ENCODE peak calls at places on chromosome 11, in ten cellular contexts. One of them, this sample, is unnamed. For H3K4me1, the result is how much of the 10 kb centered on the place peaks cover.

GRCh38 chr11:69923196-69923595 is 104.0 kb upstream of the FGF3 start:
- DNase-seq in MM.1S: no peak
- DNase-seq in ovary: no peak
- DNase-seq in psoas muscle: peak
- DNase-seq in lung: no peak
- DNase-seq in GM23248: no peak
- DNase-seq in A549: no peak
- DNase-seq in left ventricle myocardium inferior: no peak
- DNase-seq in body of pancreas: no peak
- DNase-seq in RWPE2: no peak
- DNase-seq in this sample: no peak

GRCh38 chr11:106917973-106918372 is 100.3 kb downstream of the GUCY1A2 start:
- DNase-seq in GM23248: peak
- DNase-seq in left ventricle myocardium inferior: no peak
- DNase-seq in lung: no peak
- DNase-seq in RWPE2: no peak
- DNase-seq in MM.1S: peak
- DNase-seq in psoas muscle: no peak
- DNase-seq in ovary: no peak
- DNase-seq in A549: no peak
- DNase-seq in body of pancreas: peak
- DNase-seq in this sample: peak

GRCh38 chr11:29937526-29937925 is 79.3 kb downstream of the KCNA4 start:
- DNase-seq in RWPE2: no peak
- DNase-seq in ovary: no peak
- DNase-seq in A549: no peak
- DNase-seq in GM23248: no peak
- DNase-seq in left ventricle myocardium inferior: no peak
- DNase-seq in psoas muscle: no peak
- DNase-seq in MM.1S: peak
- DNase-seq in body of pancreas: no peak
- DNase-seq in lung: no peak
- DNase-seq in this sample: no peak

GRCh38 chr11:18075444-18075843 is 29.4 kb upstream of the TPH1 start:
- DNase-seq in MM.1S: no peak
- DNase-seq in A549: no peak
- DNase-seq in GM23248: no peak
- DNase-seq in lung: no peak
- DNase-seq in psoas muscle: no peak
- DNase-seq in ovary: no peak
- DNase-seq in RWPE2: no peak
- DNase-seq in body of pancreas: no peak
- DNase-seq in left ventricle myocardium inferior: no peak
- DNase-seq in this sample: no peak

GRCh38 chr11:58222730-58223129 is 6.0 kb downstream of the OR10Q1 start:
- DNase-seq in body of pancreas: no peak
- DNase-seq in ovary: no peak
- DNase-seq in lung: no peak
- DNase-seq in RWPE2: no peak
- DNase-seq in left ventricle myocardium inferior: no peak
- DNase-seq in MM.1S: no peak
- DNase-seq in psoas muscle: no peak
- DNase-seq in A549: no peak
- DNase-seq in GM23248: peak
- DNase-seq in this sample: no peak

GRCh38 chr11:19552100-19552499 is 160.5 kb upstream of the NAV2 start:
- DNase-seq in RWPE2: no peak
- DNase-seq in A549: no peak
- DNase-seq in ovary: no peak
- DNase-seq in left ventricle myocardium inferior: no peak
- DNase-seq in lung: no peak
- DNase-seq in MM.1S: no peak
- DNase-seq in GM23248: no peak
- DNase-seq in psoas muscle: no peak
- DNase-seq in body of pancreas: no peak
- DNase-seq in this sample: no peak

GRCh38 chr11:114315749-114316368 is 19.7 kb downstream of the NNMT start:
- DNase-seq in RWPE2: no peak
- DNase-seq in MM.1S: no peak
- DNase-seq in lung: peak
- DNase-seq in left ventricle myocardium inferior: no peak
- DNase-seq in GM23248: peak
- DNase-seq in psoas muscle: no peak
- DNase-seq in body of pancreas: peak
- DNase-seq in A549: peak
- DNase-seq in ovary: no peak
- DNase-seq in this sample: no peak

GRCh38 chr11:76835928-76836612 is 24.6 kb upstream of the ACER3 start:
- DNase-seq in RWPE2: no peak
- DNase-seq in MM.1S: no peak
- DNase-seq in psoas muscle: no peak
- DNase-seq in left ventricle myocardium inferior: peak
- DNase-seq in GM23248: peak
- DNase-seq in lung: peak
- DNase-seq in body of pancreas: peak
- DNase-seq in A549: peak
- DNase-seq in ovary: no peak
- DNase-seq in this sample: peak

GRCh38 chr11:65719887-65720236 is 736 bp downstream of the RNASEH2C start:
- DNase-seq in MM.1S: peak
- DNase-seq in RWPE2: no peak
- DNase-seq in ovary: peak
- DNase-seq in A549: no peak
- DNase-seq in psoas muscle: no peak
- DNase-seq in GM23248: peak
- DNase-seq in body of pancreas: no peak
- DNase-seq in lung: no peak
- DNase-seq in left ventricle myocardium inferior: no peak
- DNase-seq in this sample: no peak

GRCh38 chr11:2816517-2816916 is 69.1 kb downstream of the CDKN1C start:
- DNase-seq in lung: no peak
- DNase-seq in A549: no peak
- DNase-seq in psoas muscle: peak
- DNase-seq in MM.1S: no peak
- DNase-seq in GM23248: no peak
- DNase-seq in RWPE2: no peak
- DNase-seq in ovary: no peak
- DNase-seq in body of pancreas: no peak
- DNase-seq in left ventricle myocardium inferior: no peak
- DNase-seq in this sample: no peak

GRCh38 chr11:102318469-102318868 is 1.2 kb downstream of the BIRC3 start:
- DNase-seq in GM23248: peak
- DNase-seq in MM.1S: peak
- DNase-seq in psoas muscle: no peak
- DNase-seq in lung: no peak
- DNase-seq in body of pancreas: no peak
- DNase-seq in left ventricle myocardium inferior: no peak
- DNase-seq in RWPE2: no peak
- DNase-seq in ovary: no peak
- DNase-seq in A549: peak
- DNase-seq in this sample: peak

GRCh38 chr11:102320166-102320565 is 2.9 kb downstream of the BIRC3 start:
- DNase-seq in A549: no peak
- DNase-seq in GM23248: no peak
- DNase-seq in body of pancreas: no peak
- DNase-seq in left ventricle myocardium inferior: no peak
- DNase-seq in RWPE2: no peak
- DNase-seq in ovary: no peak
- DNase-seq in lung: no peak
- DNase-seq in MM.1S: no peak
- DNase-seq in psoas muscle: no peak
- DNase-seq in this sample: no peak

GRCh38 chr11:102317768-102318103 is 452 bp downstream of the BIRC3 start:
- DNase-seq in ovary: no peak
- DNase-seq in psoas muscle: no peak
- DNase-seq in body of pancreas: no peak
- DNase-seq in A549: no peak
- DNase-seq in lung: no peak
- DNase-seq in RWPE2: no peak
- DNase-seq in GM23248: no peak
- DNase-seq in MM.1S: no peak
- DNase-seq in left ventricle myocardium inferior: no peak
- DNase-seq in this sample: no peak

GRCh38 chr11:102320679-102321078 is 3.4 kb downstream of the BIRC3 start:
- DNase-seq in body of pancreas: no peak
- DNase-seq in GM23248: no peak
- DNase-seq in left ventricle myocardium inferior: no peak
- DNase-seq in MM.1S: no peak
- DNase-seq in lung: no peak
- DNase-seq in RWPE2: no peak
- DNase-seq in ovary: no peak
- DNase-seq in A549: no peak
- DNase-seq in psoas muscle: no peak
- DNase-seq in this sample: peak

DNA sequence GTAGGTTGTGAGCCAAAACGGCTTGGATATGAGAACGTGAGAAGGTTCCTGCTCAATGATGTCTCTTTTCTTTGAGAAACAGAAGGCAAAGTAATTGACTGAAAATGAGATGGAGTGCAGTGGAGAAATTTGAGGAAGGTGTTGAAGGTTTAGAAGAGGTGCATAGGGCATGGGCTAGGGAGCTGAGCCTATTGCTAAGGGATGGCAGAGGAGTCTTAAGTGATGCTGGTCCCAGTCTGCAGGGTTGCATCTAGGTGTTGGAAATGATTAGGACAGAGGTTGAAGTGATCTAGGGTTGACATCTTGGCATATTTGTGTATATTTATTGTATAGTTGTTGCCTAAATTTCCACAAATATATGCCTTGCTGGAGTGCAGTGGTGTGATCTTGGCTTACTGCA is 2.3 kb downstream of the BIRC3 start:
- DNase-seq in psoas muscle: no peak
- DNase-seq in lung: no peak
- DNase-seq in ovary: no peak
- DNase-seq in GM23248: no peak
- DNase-seq in body of pancreas: no peak
- DNase-seq in MM.1S: no peak
- DNase-seq in left ventricle myocardium inferior: no peak
- DNase-seq in RWPE2: no peak
- DNase-seq in A549: no peak
- DNase-seq in this sample: no peak
- H3K27ac ChIP-seq in psoas muscle: no peak
- H3K27ac ChIP-seq in lung: no peak
- H3K27ac ChIP-seq in ovary: no peak
- H3K27ac ChIP-seq in GM23248: no peak
- H3K27ac ChIP-seq in body of pancreas: no peak
- H3K27ac ChIP-seq in MM.1S: peak
- H3K27ac ChIP-seq in left ventricle myocardium inferior: peak
- H3K27ac ChIP-seq in RWPE2: peak
- H3K27ac ChIP-seq in A549: peak
- H3K27ac ChIP-seq in this sample: no peak

DNA sequence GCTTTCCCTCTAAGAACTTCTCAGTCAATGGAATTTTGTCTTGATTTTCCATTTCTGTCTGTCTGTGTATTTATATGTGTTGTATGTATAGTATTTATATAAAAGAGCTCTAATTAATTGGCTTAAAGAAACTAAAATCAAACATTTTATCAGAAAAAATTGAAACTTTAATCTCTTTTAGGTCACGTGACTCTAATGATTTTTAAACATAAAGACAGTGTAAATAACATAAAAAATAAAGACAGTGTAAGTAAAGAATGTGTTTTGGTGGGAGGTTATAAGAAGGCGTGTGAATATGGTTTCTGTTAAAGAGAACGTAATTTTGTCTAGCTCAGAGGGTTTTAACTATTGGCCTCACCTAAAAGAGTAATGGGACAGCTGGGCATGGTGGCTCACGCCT is 2.4 kb downstream of the JAML start:
- DNase-seq in A549: no peak
- DNase-seq in ovary: no peak
- DNase-seq in left ventricle myocardium inferior: no peak
- DNase-seq in body of pancreas: no peak
- DNase-seq in GM23248: no peak
- DNase-seq in RWPE2: no peak
- DNase-seq in lung: no peak
- DNase-seq in psoas muscle: no peak
- DNase-seq in MM.1S: no peak
- DNase-seq in this sample: no peak
- H3K4me1 ChIP-seq in A549: under half
- H3K4me1 ChIP-seq in ovary: under half
- H3K4me1 ChIP-seq in left ventricle myocardium inferior: under half
- H3K4me1 ChIP-seq in body of pancreas: under half
- H3K4me1 ChIP-seq in GM23248: under half
- H3K4me1 ChIP-seq in RWPE2: under half
- H3K4me1 ChIP-seq in lung: under half
- H3K4me1 ChIP-seq in psoas muscle: under half
- H3K4me1 ChIP-seq in MM.1S: under half
- H3K4me1 ChIP-seq in this sample: under half

DNA sequence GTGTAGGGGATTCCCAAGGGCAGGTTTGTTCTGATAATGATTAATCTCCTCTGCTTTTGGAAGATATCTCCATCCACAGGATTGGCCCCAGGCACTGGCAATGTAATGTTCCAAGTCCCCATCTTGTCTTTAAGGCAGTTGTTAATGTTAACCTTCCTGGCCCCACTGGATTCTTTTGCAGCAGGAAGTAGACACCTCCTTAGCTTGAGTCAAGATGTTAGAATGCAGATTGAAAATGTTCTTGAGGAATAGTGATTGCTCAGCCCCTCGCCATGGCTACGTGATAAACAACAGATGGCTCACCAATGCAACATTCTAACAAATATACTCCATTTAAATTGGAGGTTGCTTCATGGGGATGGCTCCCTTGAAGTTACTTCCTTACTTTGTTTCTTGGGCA is 7.3 kb downstream of the HEPHL1 start:
- DNase-seq in psoas muscle: no peak
- DNase-seq in left ventricle myocardium inferior: no peak
- DNase-seq in RWPE2: no peak
- DNase-seq in ovary: no peak
- DNase-seq in GM23248: peak
- DNase-seq in MM.1S: no peak
- DNase-seq in body of pancreas: no peak
- DNase-seq in A549: peak
- DNase-seq in lung: no peak
- DNase-seq in this sample: no peak
- H3K27ac ChIP-seq in psoas muscle: no peak
- H3K27ac ChIP-seq in left ventricle myocardium inferior: no peak
- H3K27ac ChIP-seq in RWPE2: peak
- H3K27ac ChIP-seq in ovary: no peak
- H3K27ac ChIP-seq in GM23248: no peak
- H3K27ac ChIP-seq in MM.1S: no peak
- H3K27ac ChIP-seq in body of pancreas: no peak
- H3K27ac ChIP-seq in A549: no peak
- H3K27ac ChIP-seq in lung: no peak
- H3K27ac ChIP-seq in this sample: no peak

GRCh38 chr11:121530257-121530656 is 77.5 kb upstream of the SORL1-AS1 start:
- DNase-seq in lung: no peak
- DNase-seq in psoas muscle: no peak
- DNase-seq in ovary: no peak
- DNase-seq in RWPE2: no peak
- DNase-seq in GM23248: no peak
- DNase-seq in left ventricle myocardium inferior: no peak
- DNase-seq in MM.1S: no peak
- DNase-seq in A549: no peak
- DNase-seq in body of pancreas: no peak
- DNase-seq in this sample: no peak
- H3K4me1 ChIP-seq in lung: under half
- H3K4me1 ChIP-seq in psoas muscle: under half
- H3K4me1 ChIP-seq in ovary: under half
- H3K4me1 ChIP-seq in RWPE2: under half
- H3K4me1 ChIP-seq in GM23248: under half
- H3K4me1 ChIP-seq in left ventricle myocardium inferior: under half
- H3K4me1 ChIP-seq in MM.1S: under half
- H3K4me1 ChIP-seq in A549: under half
- H3K4me1 ChIP-seq in body of pancreas: under half
- H3K4me1 ChIP-seq in this sample: under half

GRCh38 chr11:95255523-95256165 is 24.6 kb upstream of the SESN3 start:
- DNase-seq in MM.1S: no peak
- DNase-seq in RWPE2: no peak
- DNase-seq in psoas muscle: no peak
- DNase-seq in left ventricle myocardium inferior: no peak
- DNase-seq in GM23248: no peak
- DNase-seq in ovary: no peak
- DNase-seq in lung: no peak
- DNase-seq in body of pancreas: no peak
- DNase-seq in A549: no peak
- DNase-seq in this sample: no peak
- H3K27ac ChIP-seq in MM.1S: no peak
- H3K27ac ChIP-seq in RWPE2: no peak
- H3K27ac ChIP-seq in psoas muscle: no peak
- H3K27ac ChIP-seq in left ventricle myocardium inferior: peak
- H3K27ac ChIP-seq in GM23248: no peak
- H3K27ac ChIP-seq in ovary: no peak
- H3K27ac ChIP-seq in lung: peak
- H3K27ac ChIP-seq in body of pancreas: no peak
- H3K27ac ChIP-seq in A549: no peak
- H3K27ac ChIP-seq in this sample: no peak

This sample was measured in testis.